ENCODE peak calls at places on chromosomes 16 and 17, in seven cellular contexts. A is tibial artery; O is B cell; C is CD4-positive, alpha-beta T cell; L is H9; U is GM10248; Q is WTC11. N is an unnamed sample.

GRCh38 chr17:63694229-63694973 is 5.5 kb downstream of the LIMD2 start:
- DNase-seq in A (no peak), O (no peak), C (no peak), L (peak), U (no peak), Q (no peak), N (no peak)

GRCh38 chr17:1908699-1909309 is 79.0 kb downstream of the RPA1 start:
- DNase-seq in A (peak), O (peak), C (no peak), L (peak), U (peak), Q (peak), N (peak)

GRCh38 chr17:83179811-83180210 is 100.4 kb downstream of the METRNL start:
- DNase-seq in A (no peak), O (no peak), C (no peak), L (peak), U (no peak), Q (peak), N (no peak)

GRCh38 chr16:51165043-51165442 is 14.0 kb upstream of the SALL1 start:
- DNase-seq in A (no peak), O (no peak), C (no peak), L (no peak), U (no peak), Q (no peak), N (no peak)

GRCh38 chr17:58189436-58190146 is 2.9 kb upstream of the EPX start:
- DNase-seq in A (peak), O (no peak), C (no peak), L (no peak), U (no peak), Q (no peak), N (no peak)

GRCh38 chr17:61203765-61204164 is 195.9 kb upstream of the TBX2 start:
- DNase-seq in A (no peak), O (no peak), C (no peak), L (no peak), U (no peak), Q (no peak), N (no peak)

GRCh38 chr17:80018917-80019651 is 16.6 kb downstream of the TBC1D16 start:
- DNase-seq in A (no peak), O (no peak), C (no peak), L (no peak), U (no peak), Q (no peak), N (no peak)

GRCh38 chr16:73113326-73113720 is 65.4 kb upstream of the ZFHX3 start:
- DNase-seq in A (no peak), O (no peak), C (no peak), L (no peak), U (no peak), Q (no peak), N (no peak)

GRCh38 chr16:24524855-24525652 is 14.3 kb upstream of the RBBP6 start:
- DNase-seq in A (no peak), O (no peak), C (no peak), L (peak), U (no peak), Q (no peak), N (no peak)

GRCh38 chr16:31112711-31113419 is 4.6 kb upstream of the KAT8 start:
- DNase-seq in A (no peak), O (no peak), C (no peak), L (no peak), U (no peak), Q (no peak), N (no peak)

GRCh38 chr16:12288537-12289174 is 312.1 kb downstream of the SNX29 start:
- DNase-seq in A (no peak), O (no peak), C (no peak), L (no peak), U (no peak), Q (no peak), N (no peak)

GRCh38 chr16:84121007-84121406 is 4.3 kb upstream of the MBTPS1 start:
- DNase-seq in A (no peak), O (no peak), C (no peak), L (no peak), U (no peak), Q (no peak), N (no peak)

GRCh38 chr17:42555122-42555622 is 2.4 kb downstream of the HSD17B1 start:
- DNase-seq in A (no peak), O (no peak), C (no peak), L (no peak), U (no peak), Q (no peak), N (no peak)

GRCh38 chr17:7883781-7884386 is 4.7 kb upstream of the CHD3 start:
- DNase-seq in A (no peak), O (peak), C (peak), L (peak), U (peak), Q (no peak), N (peak)

GRCh38 chr17:42274812-42275526 is 1.2 kb downstream of the STAT5B start:
- DNase-seq in A (no peak), O (no peak), C (no peak), L (no peak), U (no peak), Q (no peak), N (no peak)

GRCh38 chr17:55167024-55167721 is 97.6 kb upstream of the HLF start:
- DNase-seq in A (no peak), O (no peak), C (no peak), L (no peak), U (no peak), Q (no peak), N (no peak)

GRCh38 chr17:21272250-21272649 is 12.3 kb upstream of the MAP2K3 start:
- DNase-seq in A (no peak), O (no peak), C (no peak), L (no peak), U (no peak), Q (no peak), N (no peak)

GRCh38 chr17:42067371-42068180 is 17.2 kb upstream of the C17orf113 start:
- DNase-seq in A (peak), O (peak), C (peak), L (peak), U (peak), Q (peak), N (peak)

GRCh38 chr17:81858967-81859905 is 1.1 kb downstream of the P4HB start:
- DNase-seq in A (no peak), O (no peak), C (no peak), L (no peak), U (no peak), Q (no peak), N (no peak)

GRCh38 chr17:12990041-12990808 is 27.6 kb downstream of the ELAC2 start:
- DNase-seq in A (no peak), O (no peak), C (no peak), L (peak), U (no peak), Q (no peak), N (no peak)

GRCh38 chr17:68794636-68795503 is 160.3 kb downstream of the ABCA8 start:
- DNase-seq in A (peak), O (no peak), C (no peak), L (no peak), U (peak), Q (no peak), N (peak)

GRCh38 chr17:11294826-11295225 is 53.8 kb downstream of the SHISA6 start:
- DNase-seq in A (no peak), O (no peak), C (no peak), L (no peak), U (no peak), Q (no peak), N (no peak)

GRCh38 chr17:3929181-3929580 is 12.9 kb upstream of the P2RX1 start:
- DNase-seq in A (no peak), O (no peak), C (no peak), L (peak), U (no peak), Q (no peak), N (no peak)

GRCh38 chr16:48113471-48113870 is 42.3 kb downstream of the ABCC12 start:
- DNase-seq in A (no peak), O (no peak), C (no peak), L (peak), U (no peak), Q (peak), N (no peak)

GRCh38 chr17:35022536-35023063 is 40.9 kb downstream of the RFFL start:
- DNase-seq in A (peak), O (peak), C (peak), L (no peak), U (peak), Q (no peak), N (peak)

GRCh38 chr17:69947027-69947759 is 127.8 kb upstream of the KCNJ16 start:
- DNase-seq in A (no peak), O (no peak), C (no peak), L (no peak), U (no peak), Q (no peak), N (no peak)

GRCh38 chr16:85149776-85150175 is 37.5 kb upstream of the CIBAR2 start:
- DNase-seq in A (no peak), O (no peak), C (no peak), L (no peak), U (no peak), Q (no peak), N (no peak)

GRCh38 chr16:56807011-56807675 is 57.9 kb upstream of the SLC12A3 start:
- DNase-seq in A (no peak), O (no peak), C (no peak), L (no peak), U (no peak), Q (no peak), N (no peak)

GRCh38 chr16:64542152-64542551 is 579.7 kb downstream of the CDH11 start:
- DNase-seq in A (no peak), O (no peak), C (no peak), L (no peak), U (no peak), Q (no peak), N (no peak)

GRCh38 chr17:36627101-36627500 is 25.7 kb downstream of the MRM1 start:
- DNase-seq in A (no peak), O (no peak), C (no peak), L (peak), U (no peak), Q (peak), N (no peak)

GRCh38 chr16:4938683-4939030 is 1.7 kb upstream of the PPL start:
- DNase-seq in A (no peak), O (no peak), C (no peak), L (no peak), U (no peak), Q (no peak), N (no peak)

GRCh38 chr17:75777243-75777922 is 7.2 kb upstream of the UNK start:
- DNase-seq in A (no peak), O (no peak), C (no peak), L (no peak), U (no peak), Q (no peak), N (no peak)

GRCh38 chr17:36665417-36665816 is 64.0 kb downstream of the MRM1 start:
- DNase-seq in A (no peak), O (no peak), C (no peak), L (no peak), U (no peak), Q (no peak), N (no peak)

GRCh38 chr17:38606646-38607611 is 1.2 kb upstream of the SRCIN1 start:
- DNase-seq in A (no peak), O (no peak), C (no peak), L (peak), U (no peak), Q (no peak), N (no peak)
- TF ChIP-seq CTCF in A (no peak), O (peak), C (no peak), L (no peak), U (no peak), Q (no peak), N (no peak)

GRCh38 chr16:14015017-14015416 is 56.1 kb upstream of the MRTFB start:
- DNase-seq in A (no peak), O (no peak), C (no peak), L (no peak), U (no peak), Q (no peak), N (no peak)

GRCh38 chr16:14015461-14015860 is 55.7 kb upstream of the MRTFB start:
- DNase-seq in A (no peak), O (no peak), C (no peak), L (no peak), U (no peak), Q (no peak), N (no peak)

GRCh38 chr16:14015948-14016347 is 55.2 kb upstream of the MRTFB start:
- DNase-seq in A (peak), O (no peak), C (no peak), L (no peak), U (no peak), Q (no peak), N (no peak)

GRCh38 chr16:14020141-14020540 is 51.0 kb upstream of the MRTFB start:
- DNase-seq in A (no peak), O (no peak), C (no peak), L (no peak), U (no peak), Q (no peak), N (no peak)

GRCh38 chr16:14018848-14019247 is 52.3 kb upstream of the MRTFB start:
- DNase-seq in A (no peak), O (no peak), C (no peak), L (no peak), U (no peak), Q (no peak), N (no peak)
- TF ChIP-seq CTCF in A (peak), O (no peak), C (no peak), L (no peak), U (no peak), Q (no peak), N (no peak)

GRCh38 chr17:77146882-77147281 is 6.1 kb downstream of the SEC14L1 start:
- DNase-seq in A (no peak), O (no peak), C (no peak), L (peak), U (no peak), Q (peak), N (no peak)
- TF ChIP-seq CTCF in A (no peak), O (no peak), C (no peak), L (no peak), U (no peak), Q (no peak), N (no peak)

DNA sequence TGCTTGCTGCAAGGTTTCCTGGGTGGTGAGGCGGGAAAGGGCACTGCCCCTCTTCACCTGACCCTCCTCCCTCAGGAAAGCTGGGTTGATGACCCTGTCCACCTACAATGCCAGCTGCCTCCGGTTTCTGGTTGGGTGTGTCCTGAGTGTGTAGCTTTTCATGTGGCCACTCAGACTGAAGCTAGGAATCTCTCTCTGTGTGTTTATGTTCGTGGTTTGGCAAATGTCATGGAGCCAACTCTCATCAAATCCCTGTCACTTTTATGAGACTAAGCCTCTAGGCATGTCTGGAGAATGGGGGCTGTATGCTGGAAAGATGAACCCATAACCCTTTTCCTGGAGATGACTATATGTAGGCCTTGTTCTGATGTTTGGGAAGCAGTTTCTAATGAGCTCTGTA is 17.1 kb downstream of the PLEKHG4 start:
- DNase-seq in A (no peak), O (no peak), C (no peak), L (no peak), U (no peak), Q (no peak), N (no peak)
- TF ChIP-seq CTCF in A (no peak), O (no peak), C (no peak), L (no peak), U (no peak), Q (no peak), N (no peak)

DNA sequence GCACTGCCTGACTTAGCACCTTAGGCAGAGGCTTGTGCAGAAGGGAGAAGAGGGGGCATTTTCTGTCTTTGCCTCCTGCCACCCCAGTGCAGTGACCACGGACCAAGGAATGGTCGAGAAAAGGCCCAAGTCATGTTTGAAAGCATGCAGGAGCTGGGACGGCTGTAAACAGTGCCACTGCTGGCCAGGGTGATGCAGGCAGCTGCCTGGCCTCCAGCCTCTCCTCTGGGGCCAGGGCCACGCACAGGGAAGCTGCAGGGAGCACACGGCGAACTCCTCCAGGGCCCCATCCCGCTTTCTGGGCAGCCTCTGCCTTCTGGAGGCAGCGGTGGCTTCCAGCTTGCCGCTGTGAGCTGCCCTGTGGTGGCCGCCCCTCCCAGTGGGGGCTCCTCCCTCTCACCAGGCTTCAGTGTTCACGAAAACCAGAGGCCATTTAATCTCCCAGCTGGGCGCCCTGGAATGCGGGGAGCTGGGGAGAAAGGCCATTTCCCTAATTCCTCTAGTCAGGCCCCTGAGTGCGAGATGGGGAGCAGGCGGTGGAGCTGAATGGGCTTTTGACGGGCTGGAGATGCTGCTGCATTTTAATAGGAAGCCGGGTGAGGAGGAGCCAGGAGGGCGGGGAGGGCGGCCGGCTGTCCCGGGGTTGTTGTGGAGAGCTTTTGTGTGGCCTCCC is 28.8 kb upstream of the DNAI2 start:
- DNase-seq in A (no peak), O (no peak), C (no peak), L (peak), U (no peak), Q (peak), N (no peak)
- TF ChIP-seq CTCF in A (no peak), O (no peak), C (no peak), L (peak), U (no peak), Q (no peak), N (no peak)